ENCODE peak calls at places on chromosomes 6 and 20, in seven cellular contexts. K, H, A, Q, G, C and I are unnamed samples.

GRCh38 chr6:80197474-80197873 is 91.0 kb downstream of the BCKDHB start:
- DNase-seq in K (no peak), H (peak), A (peak), Q (peak), G (no peak), C (no peak), I (no peak)

GRCh38 chr20:3164763-3165410 is 5.2 kb upstream of the FASTKD5 start:
- DNase-seq in K (no peak), H (no peak), A (no peak), Q (no peak), G (no peak), C (no peak), I (no peak)

GRCh38 chr6:132021552-132022375 is 70.6 kb upstream of the CCN2 start:
- DNase-seq in K (no peak), H (no peak), A (no peak), Q (no peak), G (no peak), C (no peak), I (no peak)

GRCh38 chr6:170261643-170262480 is 29.0 kb downstream of the DLL1 start:
- DNase-seq in K (no peak), H (no peak), A (no peak), Q (no peak), G (no peak), C (no peak), I (no peak)

GRCh38 chr6:3648724-3649123 is 102.8 kb downstream of the PXDC1 start:
- DNase-seq in K (no peak), H (no peak), A (no peak), Q (no peak), G (no peak), C (no peak), I (no peak)

GRCh38 chr6:19380287-19380686 is 456.9 kb upstream of the ID4 start:
- DNase-seq in K (no peak), H (no peak), A (peak), Q (peak), G (peak), C (no peak), I (no peak)

GRCh38 chr6:149114167-149114566 is 203.3 kb upstream of the TAB2 start:
- DNase-seq in K (no peak), H (no peak), A (peak), Q (no peak), G (no peak), C (no peak), I (no peak)

GRCh38 chr20:61437280-61438206 is 185.5 kb downstream of the CDH4 start:
- DNase-seq in K (no peak), H (no peak), A (peak), Q (peak), G (no peak), C (no peak), I (peak)

GRCh38 chr6:2551705-2552104 is 199.0 kb downstream of the MYLK4 start:
- DNase-seq in K (no peak), H (no peak), A (no peak), Q (no peak), G (no peak), C (no peak), I (no peak)

GRCh38 chr6:141095308-141095707 is 1037.4 kb upstream of the GJE1 start:
- DNase-seq in K (no peak), H (no peak), A (no peak), Q (no peak), G (no peak), C (no peak), I (no peak)

GRCh38 chr6:46015119-46015968 is at the start of gene CLIC5:
- DNase-seq in K (peak), H (peak), A (no peak), Q (no peak), G (no peak), C (no peak), I (peak)

GRCh38 chr20:58109126-58109880 is 119.2 kb downstream of the ANKRD60 start:
- DNase-seq in K (no peak), H (no peak), A (peak), Q (peak), G (peak), C (no peak), I (no peak)

GRCh38 chr6:113763883-113764282 is 93.3 kb upstream of the MARCKS start:
- DNase-seq in K (no peak), H (peak), A (peak), Q (peak), G (peak), C (no peak), I (no peak)

GRCh38 chr6:8082954-8083858 is 19.0 kb upstream of the BLOC1S5 start:
- DNase-seq in K (no peak), H (no peak), A (peak), Q (peak), G (peak), C (no peak), I (no peak)

GRCh38 chr20:19699132-19699971 is 58.7 kb upstream of the RIN2 start:
- DNase-seq in K (peak), H (no peak), A (peak), Q (peak), G (peak), C (no peak), I (no peak)

GRCh38 chr6:106574729-106575458 is 54.4 kb downstream of the RTN4IP1 start:
- DNase-seq in K (no peak), H (peak), A (peak), Q (peak), G (peak), C (no peak), I (no peak)

GRCh38 chr20:3889489-3890409 is 562 bp downstream of the PANK2 start:
- DNase-seq in K (peak), H (peak), A (no peak), Q (peak), G (peak), C (no peak), I (peak)

GRCh38 chr6:74755196-74755595 is 450.7 kb downstream of the COL12A1 start:
- DNase-seq in K (no peak), H (no peak), A (no peak), Q (no peak), G (no peak), C (no peak), I (no peak)